ENCODE peak calls at places on chromosomes 11 and 22, in nine cellular contexts. H is heart left ventricle; N is heart right ventricle; R is astrocyte; W is GM23248; T is A549; A is mesendoderm; C is MM.1S; I is CD8-positive, alpha-beta memory T cell. Q is an unnamed sample.

GRCh38 chr11:10899542-10899830 is 41.6 kb upstream of the ZBED5 start:
- DNase-seq in H (peak), W (no peak), T (no peak), A (no peak), I (no peak), C (no peak), R (no peak), N (peak), Q (peak)

GRCh38 chr11:66238786-66239413 is 29.5 kb upstream of the RAB1B start:
- DNase-seq in H (no peak), T (no peak), W (no peak), I (no peak), R (no peak), A (no peak), C (no peak), N (no peak), Q (no peak)

GRCh38 chr22:49760630-49761571 is 66.8 kb downstream of the BRD1 start:
- DNase-seq in H (no peak), R (no peak), I (no peak), A (no peak), T (no peak), W (no peak), N (no peak), C (peak), Q (no peak)

GRCh38 chr11:123800041-123800440 is 6.1 kb downstream of the OR6M1 start:
- DNase-seq in H (no peak), I (no peak), T (no peak), C (no peak), N (no peak), R (no peak), A (no peak), W (no peak), Q (no peak)

GRCh38 chr22:41638124-41638523 is 17.0 kb downstream of the XRCC6 start:
- DNase-seq in I (no peak), W (no peak), R (no peak), A (no peak), C (no peak), N (no peak), T (no peak), H (no peak), Q (no peak)

GRCh38 chr11:5524756-5525155 is 8.3 kb upstream of the UBQLNL start:
- DNase-seq in N (no peak), H (no peak), W (no peak), A (no peak), I (no peak), R (no peak), T (no peak), C (no peak), Q (no peak)

GRCh38 chr11:118988280-118988679 is 9.7 kb upstream of the CENATAC start:
- DNase-seq in C (no peak), R (no peak), W (no peak), N (no peak), T (no peak), H (no peak), A (no peak), I (no peak), Q (no peak)

GRCh38 chr11:47187723-47188122 is 1.5 kb upstream of the PACSIN3 start:
- DNase-seq in C (no peak), R (peak), I (no peak), H (no peak), N (no peak), A (no peak), T (no peak), W (no peak), Q (no peak)

GRCh38 chr22:47625013-47625385 is 862.5 kb downstream of the TBC1D22A start:
- DNase-seq in R (no peak), I (no peak), N (no peak), T (no peak), A (no peak), H (peak), W (no peak), C (no peak), Q (no peak)

GRCh38 chr11:83330303-83330702 is 44.1 kb upstream of the CCDC90B start:
- DNase-seq in N (no peak), R (no peak), T (no peak), I (no peak), A (no peak), H (no peak), C (no peak), W (no peak), Q (no peak)

GRCh38 chr11:79414644-79415317 is 26.0 kb downstream of the TENM4 start:
- DNase-seq in A (no peak), H (no peak), T (no peak), W (peak), N (no peak), C (no peak), I (no peak), R (peak), Q (no peak)

GRCh38 chr11:88178211-88178610 is 3.0 kb upstream of the RAB38 start:
- DNase-seq in H (no peak), R (peak), I (no peak), T (no peak), A (no peak), W (peak), N (no peak), C (no peak), Q (no peak)

GRCh38 chr22:35418088-35418487 is 18.1 kb downstream of the MCM5 start:
- DNase-seq in C (no peak), R (no peak), N (no peak), A (no peak), W (peak), H (no peak), I (no peak), T (no peak), Q (no peak)

GRCh38 chr11:116357769-116358544 is 414.8 kb downstream of the BUD13 start:
- DNase-seq in I (no peak), A (peak), H (no peak), R (no peak), T (no peak), C (no peak), W (peak), N (no peak), Q (peak)

GRCh38 chr11:70176940-70177689 is 26.0 kb upstream of the FADD start:
- DNase-seq in H (no peak), N (no peak), I (peak), A (peak), W (peak), R (no peak), C (peak), T (peak), Q (peak)

GRCh38 chr11:117932987-117933386 is 3.8 kb upstream of the TMPRSS13 start:
- DNase-seq in T (no peak), I (no peak), A (no peak), N (no peak), R (no peak), H (no peak), C (no peak), W (no peak), Q (no peak)

GRCh38 chr11:65879622-65880021 is at the start of gene CTSW:
- DNase-seq in W (no peak), C (no peak), I (peak), N (no peak), A (no peak), R (no peak), T (no peak), H (no peak), Q (peak)

GRCh38 chr11:41379084-41379483 is 80.4 kb downstream of the LRRC4C start:
- DNase-seq in T (no peak), W (no peak), H (no peak), C (no peak), I (no peak), R (peak), N (no peak), A (no peak), Q (no peak)

GRCh38 chr22:19880786-19881569 is 26.3 kb upstream of the GNB1L start:
- DNase-seq in I (no peak), T (peak), N (no peak), C (no peak), W (peak), H (peak), A (peak), R (peak), Q (peak)
- H3K4me3 ChIP-seq in I (no peak), T (peak), N (no peak), C (no peak), W (peak), H (no peak), A (no peak), R (peak), Q (no peak)

DNA sequence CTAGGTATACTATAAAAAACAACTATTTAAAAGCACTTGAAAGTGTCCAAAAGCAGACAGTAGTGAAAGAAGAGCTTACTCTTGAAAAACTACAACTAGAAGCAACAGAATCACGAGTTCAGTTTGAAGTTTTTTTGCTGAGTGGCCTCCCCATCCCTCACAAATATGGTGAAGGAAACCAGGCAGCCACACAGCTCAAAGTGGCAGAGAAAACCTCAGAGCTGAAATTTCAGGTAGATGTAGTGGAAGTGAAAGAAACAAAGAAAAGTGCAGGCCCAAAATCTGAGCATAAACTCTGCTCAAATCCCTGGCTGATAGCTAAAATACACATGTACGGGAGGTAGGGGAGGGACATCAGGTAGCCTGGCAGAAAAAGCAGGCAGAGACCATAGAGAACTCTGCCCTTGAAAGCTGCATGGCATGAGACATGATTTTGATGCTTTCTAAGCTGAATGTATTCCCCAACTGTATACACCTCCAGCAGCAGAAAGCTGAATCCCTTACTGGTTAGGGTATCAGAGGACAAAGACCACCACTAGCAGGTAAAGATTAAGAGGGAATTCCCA is 12.1 kb downstream of the BTBD10 start:
- DNase-seq in N (no peak), R (no peak), A (no peak), W (no peak), C (peak), H (no peak), I (no peak), T (no peak), Q (no peak)
- H3K27ac ChIP-seq in N (no peak), R (no peak), A (no peak), W (no peak), C (peak), H (no peak), I (no peak), T (no peak), Q (no peak)

GRCh38 chr11:114065094-114065493 is 5.6 kb downstream of the ZBTB16 start:
- DNase-seq in W (no peak), C (no peak), T (no peak), I (no peak), R (no peak), H (no peak), A (no peak), N (no peak), Q (no peak)
- H3K4me3 ChIP-seq in W (no peak), C (no peak), T (no peak), I (no peak), R (no peak), H (no peak), A (no peak), N (peak), Q (peak)

GRCh38 chr11:34149274-34149673 is 43.8 kb downstream of the NAT10 start:
- DNase-seq in C (no peak), A (no peak), I (no peak), H (no peak), N (no peak), W (no peak), R (no peak), T (no peak), Q (peak)

GRCh38 chr11:34147581-34147980 is 42.2 kb downstream of the NAT10 start:
- DNase-seq in H (no peak), C (no peak), I (no peak), W (no peak), A (no peak), T (no peak), N (no peak), R (no peak), Q (peak)

GRCh38 chr11:34149786-34150185 is 44.4 kb downstream of the NAT10 start:
- DNase-seq in W (peak), N (no peak), A (peak), R (no peak), T (peak), C (no peak), I (no peak), H (no peak), Q (peak)

GRCh38 chr11:34146866-34147265 is 41.4 kb downstream of the NAT10 start:
- DNase-seq in A (no peak), H (no peak), C (no peak), N (no peak), T (no peak), W (no peak), R (no peak), I (no peak), Q (peak)

DNA sequence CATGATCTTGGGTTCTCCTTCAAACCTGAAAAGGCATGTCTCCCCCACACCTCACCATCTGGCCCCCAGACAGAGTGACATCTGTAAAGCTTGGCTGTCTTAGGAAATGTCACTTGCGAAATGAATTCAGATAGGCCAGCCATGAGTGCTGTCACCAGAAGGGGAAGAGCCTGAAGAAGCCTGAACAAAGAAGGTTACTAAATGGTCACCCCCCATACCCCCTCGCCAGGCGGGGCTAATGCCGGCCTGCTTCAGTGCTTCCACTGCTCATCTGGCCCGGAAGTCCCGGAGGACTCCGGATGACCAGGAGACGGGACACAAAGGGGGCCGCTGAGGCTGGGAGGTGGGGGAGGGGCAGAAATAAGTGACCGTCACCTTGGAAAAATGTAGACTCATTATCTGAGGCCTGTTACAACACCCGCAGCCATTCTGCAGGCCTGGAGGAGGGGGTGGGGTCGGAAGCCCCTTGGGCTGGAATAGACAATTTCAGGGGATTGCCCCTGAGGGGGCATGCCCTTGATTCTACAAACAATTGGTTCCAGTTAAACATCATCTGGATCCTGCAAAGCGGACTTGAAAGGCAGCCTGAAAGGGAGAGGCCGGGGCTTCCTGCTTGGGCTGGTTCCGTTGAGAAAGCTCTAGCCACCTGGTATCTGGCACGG is 43.2 kb downstream of the NAT10 start:
- DNase-seq in R (no peak), H (no peak), N (no peak), I (no peak), C (no peak), W (no peak), A (peak), T (no peak), Q (peak)
- H3K27ac ChIP-seq in R (no peak), H (no peak), N (no peak), I (no peak), C (no peak), W (no peak), A (peak), T (no peak), Q (no peak)

GRCh38 chr11:125931681-125932080 is 14.2 kb upstream of the VSIG10L2 start:
- DNase-seq in A (no peak), N (no peak), R (no peak), H (no peak), C (no peak), W (no peak), I (no peak), T (no peak), Q (no peak)
- H3K4me3 ChIP-seq in A (no peak), N (no peak), R (no peak), H (no peak), C (no peak), W (no peak), I (no peak), T (no peak), Q (no peak)

GRCh38 chr22:31230155-31230870 is 18.2 kb downstream of the LIMK2 start:
- DNase-seq in T (no peak), A (no peak), N (no peak), W (peak), H (no peak), C (no peak), I (no peak), R (no peak), Q (no peak)

GRCh38 chr22:31229402-31230140 is 17.5 kb downstream of the LIMK2 start:
- DNase-seq in R (peak), N (no peak), W (peak), H (peak), C (peak), I (no peak), T (no peak), A (no peak), Q (no peak)

GRCh38 chr22:31230871-31231621 is 18.9 kb downstream of the LIMK2 start:
- DNase-seq in A (peak), N (no peak), C (peak), W (peak), H (peak), T (no peak), I (peak), R (peak), Q (no peak)

GRCh38 chr22:31235076-31235475 is 23.0 kb downstream of the LIMK2 start:
- DNase-seq in R (no peak), A (no peak), I (no peak), H (no peak), W (no peak), T (no peak), N (no peak), C (no peak), Q (no peak)

GRCh38 chr22:31233001-31233400 is 20.9 kb downstream of the LIMK2 start:
- DNase-seq in I (no peak), H (no peak), W (no peak), N (no peak), T (no peak), R (no peak), A (no peak), C (no peak), Q (no peak)
- H3K27ac ChIP-seq in I (no peak), H (no peak), W (no peak), N (no peak), T (no peak), R (no peak), A (no peak), C (no peak), Q (no peak)